ENCODE peak calls at places on chromosome 14, in seven cellular contexts. X is sciatic nerve, Z is H7, Q is spleen, R is NCI-H510A treated with DMSO at 0.1 percent for 48 hours, K is activated T-helper 1 cell treated with Interleukin-2 at 50 U/mL for 16 hours, P is esophagus squamous epithelium. I is an unnamed sample.

GRCh38 chr14:23441076-23441475 is 5.6 kb upstream of the MYH7 start:
- DNase-seq in K (no peak), Q (no peak), Z (peak), X (no peak), P (no peak), R (no peak), I (no peak)

GRCh38 chr14:66152269-66152668 is 333.9 kb upstream of the CCDC196 start:
- DNase-seq in X (no peak), Z (no peak), K (no peak), Q (no peak), R (no peak), P (no peak), I (no peak)

GRCh38 chr14:69693823-69694729 is 72.9 kb upstream of the SRSF5 start:
- DNase-seq in Q (peak), K (no peak), P (no peak), R (no peak), X (no peak), Z (no peak), I (no peak)

GRCh38 chr14:85675957-85676356 is 146.0 kb downstream of the FLRT2 start:
- DNase-seq in P (no peak), K (no peak), X (no peak), Z (no peak), R (no peak), Q (no peak), I (no peak)

GRCh38 chr14:57982802-57983201 is 116.9 kb upstream of the SLC35F4 start:
- DNase-seq in R (peak), K (no peak), X (no peak), Q (peak), Z (no peak), P (no peak), I (no peak)

GRCh38 chr14:100261621-100262020 is 22.7 kb downstream of the YY1 start:
- DNase-seq in P (no peak), Z (no peak), Q (no peak), K (no peak), X (no peak), R (no peak), I (no peak)

GRCh38 chr14:65237023-65237814 is 134.9 kb upstream of the MAX start:
- DNase-seq in R (no peak), K (no peak), Q (no peak), Z (no peak), P (no peak), X (no peak), I (no peak)

GRCh38 chr14:20489093-20489994 is 16.0 kb upstream of the RNASE10 start:
- DNase-seq in Q (no peak), K (no peak), Z (no peak), X (no peak), R (no peak), P (no peak), I (no peak)

GRCh38 chr14:74619672-74620131 is 7.7 kb upstream of the LTBP2 start:
- DNase-seq in K (no peak), X (peak), Q (no peak), R (no peak), P (no peak), Z (no peak), I (peak)

GRCh38 chr14:64704145-64704742 is at the start of gene PLEKHG3:
- DNase-seq in X (peak), Z (peak), P (no peak), K (no peak), R (peak), Q (peak), I (peak)

GRCh38 chr14:68895304-68895703 is 83.8 kb downstream of the ACTN1 start:
- DNase-seq in K (no peak), X (no peak), R (no peak), P (no peak), Q (no peak), Z (no peak), I (no peak)

GRCh38 chr14:100214768-100215079 is 24.2 kb upstream of the YY1 start:
- DNase-seq in X (no peak), P (no peak), Z (no peak), Q (no peak), K (no peak), R (peak), I (no peak)

GRCh38 chr14:89447182-89447970 is 30.3 kb upstream of the FOXN3 start:
- DNase-seq in P (no peak), Q (peak), K (no peak), Z (no peak), X (no peak), R (no peak), I (no peak)

GRCh38 chr14:88879016-88879415 is 54.6 kb downstream of the TTC8 start:
- DNase-seq in P (no peak), K (no peak), R (no peak), Z (no peak), X (no peak), Q (no peak), I (no peak)

I was measured in left cardiac atrium.